ENCODE peak calls at places on chromosomes 1 and 21, in nine cellular contexts. U, K, Y, Z, J, I, A, W and D are unnamed samples.

GRCh38 chr21:41280115-41280919 is 36.3 kb upstream of the FAM3B start:
- DNase-seq in U (no peak), K (no peak), Y (no peak), Z (no peak), J (no peak), I (peak; percentile 89), A (no peak), W (no peak), D (no peak)

GRCh38 chr1:165117482-165117881 is 239.0 kb downstream of the LMX1A start:
- DNase-seq in U (no peak), K (no peak), Y (peak; percentile 47), Z (no peak), J (no peak), I (no peak), A (no peak), W (no peak), D (no peak)

GRCh38 chr1:14937288-14937949 is 216.1 kb upstream of the TMEM51 start:
- DNase-seq in U (no peak), K (no peak), Y (no peak), Z (no peak), J (no peak), I (no peak), A (no peak), W (peak; percentile 95), D (peak; percentile 88)

GRCh38 chr1:160904783-160905616 is 20.0 kb upstream of the ITLN1 start:
- DNase-seq in U (no peak), K (no peak), Y (no peak), Z (no peak), J (no peak), I (no peak), A (no peak), W (no peak), D (no peak)

GRCh38 chr1:156149374-156150106 is 3.8 kb upstream of the SEMA4A start:
- DNase-seq in U (no peak), K (no peak), Y (no peak), Z (no peak), J (no peak), I (no peak), A (no peak), W (no peak), D (peak; percentile 46)

GRCh38 chr1:213934642-213935041 is 53.1 kb upstream of the PROX1 start:
- DNase-seq in U (peak; percentile 69), K (peak; percentile 57), Y (peak; percentile 33), Z (no peak), J (no peak), I (no peak), A (no peak), W (peak; percentile 76), D (peak; percentile 27)

GRCh38 chr21:15604424-15604823 is 125.4 kb upstream of the USP25 start:
- DNase-seq in U (peak; percentile 44), K (peak; percentile 42), Y (no peak), Z (no peak), J (peak; percentile 83), I (peak; percentile 20), A (no peak), W (no peak), D (no peak)

GRCh38 chr1:27589841-27590426 is 14.0 kb downstream of the AHDC1 start:
- DNase-seq in U (no peak), K (no peak), Y (no peak), Z (no peak), J (peak; percentile 66), I (no peak), A (no peak), W (peak; percentile 27), D (peak; percentile 85)

GRCh38 chr1:87045757-87046422 is 131.5 kb downstream of the HS2ST1 start:
- DNase-seq in U (no peak), K (no peak), Y (no peak), Z (no peak), J (peak; percentile 6), I (no peak), A (no peak), W (no peak), D (no peak)

GRCh38 chr1:94069649-94070285 is 51.2 kb downstream of the ABCA4 start:
- DNase-seq in U (peak; percentile 7), K (no peak), Y (peak; percentile 86), Z (no peak), J (peak; percentile 60), I (no peak), A (no peak), W (no peak), D (no peak)

GRCh38 chr21:31347435-31348032 is 3.5 kb upstream of the TIAM1 start:
- DNase-seq in U (peak; percentile 48), K (no peak), Y (peak; percentile 68), Z (no peak), J (no peak), I (no peak), A (no peak), W (peak; percentile 49), D (peak; percentile 33)

GRCh38 chr1:115426271-115426771 is 88.3 kb upstream of the NGF start:
- DNase-seq in U (peak; percentile 39), K (no peak), Y (peak; percentile 16), Z (peak; percentile 42), J (peak; percentile 99), I (peak; percentile 76), A (no peak), W (no peak), D (no peak)

GRCh38 chr1:199758626-199759255 is 268.8 kb upstream of the NR5A2 start:
- DNase-seq in U (peak; percentile 2), K (no peak), Y (no peak), Z (no peak), J (no peak), I (no peak), A (no peak), W (no peak), D (no peak)

GRCh38 chr1:220810179-220810653 is 23.5 kb downstream of the MTARC1 start:
- DNase-seq in U (peak; percentile 23), K (peak; percentile 37), Y (peak; percentile 84), Z (peak; percentile 76), J (peak; percentile 77), I (peak; percentile 38), A (peak; percentile 42), W (peak; percentile 86), D (peak; percentile 81)

GRCh38 chr1:53593758-53594380 is 134.7 kb downstream of the DMRTB1 start:
- DNase-seq in U (no peak), K (no peak), Y (peak; percentile 91), Z (no peak), J (no peak), I (no peak), A (no peak), W (no peak), D (peak; percentile 5)

GRCh38 chr1:66750578-66750977 is 1.7 kb upstream of the DYNLT5 start:
- DNase-seq in U (no peak), K (no peak), Y (no peak), Z (no peak), J (no peak), I (no peak), A (no peak), W (no peak), D (no peak)

GRCh38 chr1:242629396-242629795 is 104.9 kb upstream of the PLD5 start:
- DNase-seq in U (peak; percentile 42), K (peak; percentile 2), Y (no peak), Z (no peak), J (no peak), I (no peak), A (no peak), W (peak; percentile 91), D (peak; percentile 71)

GRCh38 chr1:89697397-89697796 is 64.5 kb downstream of the LRRC8C start:
- DNase-seq in U (no peak), K (no peak), Y (no peak), Z (no peak), J (no peak), I (no peak), A (no peak), W (no peak), D (no peak)

GRCh38 chr1:222138095-222138494 is 396.2 kb upstream of the DUSP10 start:
- DNase-seq in U (no peak), K (no peak), Y (peak; percentile 28), Z (no peak), J (no peak), I (no peak), A (no peak), W (no peak), D (no peak)

GRCh38 chr1:54768093-54768492 is 3.8 kb upstream of the PARS2 start:
- DNase-seq in U (peak; percentile 12), K (no peak), Y (peak; percentile 45), Z (no peak), J (peak; percentile 9), I (peak; percentile 2), A (no peak), W (no peak), D (peak; percentile 57)

GRCh38 chr21:25857308-25858099 is 122.7 kb downstream of the GABPA start:
- DNase-seq in U (no peak), K (no peak), Y (no peak), Z (no peak), J (no peak), I (no peak), A (no peak), W (peak; percentile 33), D (peak; percentile 71)

GRCh38 chr1:89170171-89171066 is 5.4 kb downstream of the GBP7 start:
- DNase-seq in U (no peak), K (no peak), Y (no peak), Z (no peak), J (no peak), I (no peak), A (no peak), W (no peak), D (no peak)

GRCh38 chr1:18922319-18922726 is 20.0 kb upstream of the ALDH4A1 start:
- DNase-seq in U (no peak), K (no peak), Y (no peak), Z (peak; percentile 96), J (peak; percentile 87), I (peak; percentile 70), A (no peak), W (no peak), D (peak; percentile 38)

GRCh38 chr1:27719286-27720251 is 6.2 kb upstream of the FAM76A start:
- DNase-seq in U (peak; percentile 21), K (no peak), Y (peak; percentile 32), Z (no peak), J (peak; percentile 15), I (no peak), A (no peak), W (no peak), D (no peak)

GRCh38 chr1:162954824-162955223 is 93.8 kb upstream of the CCDC190 start:
- DNase-seq in U (no peak), K (no peak), Y (no peak), Z (no peak), J (peak; percentile 13), I (no peak), A (no peak), W (no peak), D (no peak)

GRCh38 chr1:165635823-165636222 is 4.8 kb downstream of the MGST3 start:
- DNase-seq in U (no peak), K (no peak), Y (no peak), Z (no peak), J (no peak), I (no peak), A (no peak), W (no peak), D (no peak)

GRCh38 chr1:6521502-6521901 is 30.0 kb upstream of the PLEKHG5 start:
- DNase-seq in U (no peak), K (no peak), Y (no peak), Z (no peak), J (peak; percentile 73), I (no peak), A (no peak), W (no peak), D (no peak)